ENCODE peak calls at places on chromosomes 11 and 22, in six cellular contexts. S is cardiac muscle cell, C is ovary, I is AG10803, J is heart left ventricle, X is left ventricle myocardium inferior. Z is an unnamed sample.

GRCh38 chr11:106133529-106133928 is 56.1 kb downstream of the AASDHPPT start:
- DNase-seq in C (no peak), J (no peak), S (no peak), X (no peak), I (no peak), Z (no peak)

GRCh38 chr11:45180888-45181594 is 34.6 kb downstream of the PRDM11 start:
- DNase-seq in I (peak), J (peak), S (peak), X (peak), C (no peak), Z (peak)

GRCh38 chr11:130418210-130418609 is 10.2 kb downstream of the ADAMTS8 start:
- DNase-seq in X (no peak), C (no peak), J (no peak), S (no peak), I (no peak), Z (no peak)

GRCh38 chr11:26473216-26474194 is 98.6 kb downstream of the MUC15 start:
- DNase-seq in C (no peak), X (no peak), I (no peak), J (no peak), S (no peak), Z (no peak)

GRCh38 chr22:45917146-45917545 is 59.8 kb downstream of the WNT7B start:
- DNase-seq in S (no peak), C (no peak), I (no peak), J (no peak), X (no peak), Z (no peak)

GRCh38 chr11:31798057-31799035 is 12.8 kb downstream of the PAX6 start:
- DNase-seq in J (no peak), S (no peak), I (no peak), X (no peak), C (no peak), Z (no peak)

GRCh38 chr22:32342977-32343376 is 14.7 kb upstream of the RFPL3 start:
- DNase-seq in S (no peak), I (no peak), C (no peak), J (no peak), X (no peak), Z (no peak)

GRCh38 chr11:25981998-25982397 is 349.9 kb upstream of the ANO3 start:
- DNase-seq in S (peak), I (peak), X (no peak), C (peak), J (peak), Z (peak)

GRCh38 chr11:115488945-115489344 is 15.3 kb downstream of the CADM1 start:
- DNase-seq in J (no peak), X (no peak), C (no peak), I (peak), S (no peak), Z (peak)

GRCh38 chr11:124814739-124815138 is 14.5 kb upstream of the MSANTD2 start:
- DNase-seq in C (no peak), I (no peak), X (no peak), J (no peak), S (no peak), Z (no peak)

DNA sequence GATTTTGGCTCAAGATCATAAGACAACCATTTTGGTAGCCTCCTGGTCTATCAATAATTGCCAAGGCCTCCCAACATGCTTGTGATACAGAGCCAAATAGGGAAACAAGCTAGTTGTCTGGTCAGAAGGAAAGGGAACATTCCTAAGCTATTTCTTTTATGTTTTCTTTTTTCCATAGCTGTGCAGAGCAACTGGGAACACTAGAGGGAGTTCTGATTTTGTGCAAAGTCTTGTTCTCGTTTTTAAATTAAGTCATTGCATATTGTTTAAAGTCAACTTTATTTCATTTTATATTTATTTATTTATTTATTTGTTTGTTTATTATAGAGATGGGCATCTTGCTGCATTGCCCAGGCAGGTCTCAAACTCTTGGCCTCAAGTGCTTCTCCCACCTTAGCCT is 416.8 kb upstream of the CHORDC1 start:
- DNase-seq in J (no peak), C (no peak), I (no peak), X (no peak), S (no peak), Z (peak)
- TF ChIP-seq CTCF in J (peak), C (no peak), I (no peak), X (peak), S (no peak), Z (peak)

DNA sequence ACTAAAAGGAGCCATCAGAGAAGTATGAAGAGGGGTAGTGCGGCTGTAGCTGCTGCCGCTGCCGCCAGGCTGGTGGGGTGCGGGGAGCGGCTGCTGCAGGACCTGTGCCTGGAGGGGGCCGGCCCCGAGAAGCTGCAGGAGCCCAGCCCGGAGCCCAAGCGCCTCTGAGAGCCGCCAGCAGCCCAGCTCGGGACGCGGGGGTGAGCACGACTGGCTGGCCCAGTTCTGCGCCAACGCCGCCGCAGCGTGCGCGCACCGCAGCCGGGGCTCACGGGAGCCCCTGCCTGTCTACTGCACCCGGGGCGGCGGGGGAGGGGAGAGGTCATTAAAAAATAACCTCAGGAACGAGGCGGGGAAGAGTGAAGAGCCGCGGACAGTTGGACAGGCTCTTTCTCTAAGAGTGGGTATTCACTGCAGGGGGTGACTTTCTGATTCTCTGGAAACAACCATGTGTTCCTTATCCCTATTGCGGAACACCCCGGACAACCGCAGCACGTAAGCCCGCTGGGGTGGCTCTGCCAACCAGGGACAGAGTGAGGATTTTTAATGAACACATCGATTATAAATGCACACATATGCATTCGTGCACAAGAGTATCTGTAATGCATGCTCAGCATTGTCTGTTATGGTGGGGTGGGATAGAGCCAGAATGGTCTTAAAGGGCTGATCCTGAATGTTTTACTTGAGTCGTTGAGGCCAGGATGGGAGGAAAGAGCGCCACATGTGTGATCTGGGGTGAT is 459 bp downstream of the GAS2 start:
- DNase-seq in X (peak), J (peak), I (no peak), S (peak), C (peak), Z (no peak)
- TF ChIP-seq CTCF in X (peak), J (no peak), I (no peak), S (no peak), C (no peak), Z (no peak)

GRCh38 chr22:18987765-18988164 is 51.7 kb upstream of the PRODH start:
- DNase-seq in I (no peak), C (no peak), S (peak), J (no peak), X (no peak), Z (no peak)
- TF ChIP-seq CTCF in I (peak), C (no peak), S (peak), J (peak), X (peak), Z (peak)

GRCh38 chr11:16880184-16880583 is 134.0 kb downstream of the PLEKHA7 start:
- DNase-seq in S (no peak), X (no peak), J (no peak), I (no peak), C (no peak), Z (no peak)

GRCh38 chr11:16883179-16883578 is 131.0 kb downstream of the PLEKHA7 start:
- DNase-seq in C (no peak), I (no peak), S (no peak), X (peak), J (peak), Z (no peak)

GRCh38 chr11:16881074-16881709 is 133.0 kb downstream of the PLEKHA7 start:
- DNase-seq in C (peak), S (peak), X (peak), J (peak), I (peak), Z (no peak)

GRCh38 chr11:16879690-16880089 is 134.5 kb downstream of the PLEKHA7 start:
- DNase-seq in S (no peak), I (no peak), C (no peak), X (no peak), J (no peak), Z (no peak)

DNA sequence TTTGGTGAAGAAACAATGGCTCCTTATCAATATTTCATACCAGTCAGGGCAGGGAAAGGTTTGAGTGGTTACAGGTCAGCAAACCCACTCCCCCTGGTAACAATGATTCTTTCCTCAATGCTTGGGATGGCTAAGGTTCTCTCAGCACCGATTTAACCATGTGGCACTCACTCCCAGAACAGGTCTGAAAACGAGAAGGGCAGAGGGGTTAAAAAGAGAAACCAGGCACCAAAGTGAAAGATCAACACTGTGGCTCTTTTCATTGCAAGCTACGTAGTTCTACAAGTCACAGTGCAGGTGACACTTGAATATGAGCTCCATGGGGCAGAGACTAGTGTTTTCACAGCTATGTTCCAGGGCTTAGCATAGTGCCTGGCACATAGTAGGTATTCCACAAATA is 132.4 kb downstream of the PLEKHA7 start:
- DNase-seq in J (no peak), S (no peak), I (no peak), X (no peak), C (no peak), Z (no peak)
- TF ChIP-seq CTCF in J (no peak), S (no peak), I (no peak), X (no peak), C (no peak), Z (no peak)

DNA sequence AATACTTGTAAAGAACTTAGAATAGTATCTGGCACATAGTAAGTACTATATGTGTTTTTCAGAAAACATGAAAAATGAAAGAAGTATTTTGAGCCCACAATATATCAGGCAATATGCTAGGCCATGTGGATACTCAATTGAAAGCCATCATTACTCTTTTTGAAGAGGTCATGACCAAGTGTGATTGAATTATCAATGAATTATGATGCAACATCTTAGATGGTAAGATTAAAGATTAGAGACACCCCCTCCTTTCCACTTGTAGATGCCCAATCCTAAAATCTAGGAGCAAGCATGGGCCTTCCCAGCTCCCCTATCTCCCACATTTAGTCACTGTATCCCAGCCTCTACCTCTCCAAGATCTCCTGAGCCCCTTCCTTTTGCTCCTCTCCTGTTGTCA is 154.4 kb downstream of the ETS1 start:
- DNase-seq in S (no peak), I (no peak), X (no peak), J (no peak), C (no peak), Z (no peak)
- TF ChIP-seq CTCF in S (no peak), I (no peak), X (no peak), J (no peak), C (no peak), Z (no peak)

DNA sequence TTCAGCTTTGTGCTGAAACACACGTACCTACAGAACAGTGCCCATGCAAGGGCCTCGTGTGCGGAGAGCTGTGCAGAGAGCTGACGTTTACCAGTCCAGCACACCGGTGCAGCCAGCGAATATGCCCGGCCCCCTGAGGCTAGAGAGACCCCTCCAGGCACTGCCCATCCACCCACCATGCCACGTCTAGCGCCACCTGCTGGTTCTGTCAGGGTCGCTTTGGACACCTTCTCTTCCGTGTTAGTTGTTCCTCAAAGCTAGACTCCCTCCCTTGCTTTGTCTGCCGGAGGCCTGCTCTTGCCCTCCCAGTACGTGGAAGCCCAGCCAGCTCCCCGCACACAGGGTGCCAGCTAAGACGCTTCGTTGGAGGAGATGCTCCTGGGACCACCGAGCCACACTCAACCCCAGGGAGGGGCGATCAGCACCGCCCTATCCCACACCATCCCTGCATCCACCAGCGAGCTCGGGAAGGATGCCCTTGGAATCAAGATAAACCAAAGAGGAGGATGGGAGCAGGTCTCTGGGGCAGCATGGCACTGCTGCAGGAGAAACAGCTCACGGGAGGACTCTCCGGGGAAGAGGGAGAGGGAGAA is 43.4 kb downstream of the CPT1A start:
- DNase-seq in S (peak), X (no peak), C (peak), I (peak), J (no peak), Z (no peak)
- TF ChIP-seq CTCF in S (peak), X (peak), C (no peak), I (peak), J (peak), Z (peak)

DNA sequence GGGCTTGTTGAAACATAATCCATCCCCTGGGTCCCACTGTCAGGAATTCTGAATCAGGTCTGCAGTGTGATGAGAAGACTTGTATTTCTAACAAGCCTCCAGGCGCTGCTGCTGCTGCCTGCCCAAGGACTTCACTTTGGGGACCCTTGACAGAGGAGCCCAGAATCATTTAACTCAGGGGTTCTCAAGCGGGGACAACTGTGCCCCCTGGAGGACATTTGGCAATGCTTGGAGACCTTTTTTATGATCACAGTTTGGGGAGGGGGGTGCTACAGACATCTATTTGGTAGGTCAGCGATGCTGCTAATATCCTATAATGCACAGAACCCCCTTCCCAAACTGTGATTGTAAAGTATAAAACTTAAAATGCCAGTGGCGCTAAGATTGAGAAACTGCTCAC is 312.8 kb downstream of the OPCML start:
- DNase-seq in C (no peak), J (no peak), S (no peak), I (no peak), X (no peak), Z (no peak)
- TF ChIP-seq CTCF in C (no peak), J (no peak), S (no peak), I (no peak), X (no peak), Z (no peak)

GRCh38 chr11:12143461-12144258 is 33.3 kb downstream of the MICAL2 start:
- DNase-seq in I (no peak), X (no peak), J (no peak), C (no peak), S (peak), Z (no peak)
- TF ChIP-seq CTCF in I (no peak), X (no peak), J (no peak), C (no peak), S (no peak), Z (no peak)

DNA sequence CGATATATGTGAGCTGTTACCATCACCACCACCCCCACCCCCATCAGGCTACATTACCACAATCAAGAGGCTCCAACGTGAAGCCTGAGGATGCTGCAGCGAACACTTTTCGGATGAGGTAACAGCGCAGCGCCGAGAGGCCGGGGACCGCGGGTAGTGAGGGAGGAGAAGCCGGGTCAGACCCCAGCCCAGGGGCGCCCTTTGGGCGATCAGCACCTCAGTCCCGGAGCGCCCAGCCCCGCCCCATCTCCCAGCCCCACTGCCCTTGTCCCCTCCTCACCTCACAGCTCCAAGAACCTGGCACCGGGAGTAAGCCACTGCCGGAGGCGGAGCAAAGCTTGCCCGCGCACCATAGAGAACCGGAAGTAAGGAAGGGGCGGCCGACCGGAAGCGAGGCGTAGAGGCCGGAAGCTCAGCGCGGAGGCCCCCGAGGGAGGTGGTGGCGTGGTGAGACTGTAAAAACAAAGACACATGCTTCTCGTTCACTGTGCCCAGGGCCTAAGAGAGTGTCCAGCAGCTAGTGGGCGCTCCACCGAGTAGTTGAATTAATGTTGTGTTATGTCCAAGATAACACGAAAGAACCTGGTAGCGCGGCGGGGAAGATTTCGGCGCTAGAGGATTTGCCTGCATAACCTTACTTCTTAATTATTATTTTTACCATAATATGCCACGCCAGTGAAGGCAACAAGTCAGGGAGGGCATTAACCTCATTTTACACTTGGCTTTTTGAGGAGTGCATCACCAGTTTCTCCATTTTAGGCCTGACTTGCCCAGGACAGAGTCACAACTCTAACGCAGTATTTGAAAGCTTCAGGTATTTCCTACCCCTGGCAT is at the start of gene THOC5:
- DNase-seq in I (peak), J (peak), S (peak), C (peak), X (peak), Z (peak)
- TF ChIP-seq CTCF in I (peak), J (peak), S (peak), C (peak), X (peak), Z (peak)

Z was measured in foreskin keratinocyte.